ENCODE peak calls at places on chromosomes 13 and 19, in seven cellular contexts. S, B, K, J, Z, T and H are unnamed samples.

GRCh38 chr13:87057807-87058520 is 613.2 kb upstream of the SLITRK5 start:
- DNase-seq in S (no peak), B (peak), K (no peak), J (no peak), Z (no peak), T (no peak), H (no peak)

GRCh38 chr19:30629086-30629485 is 256.9 kb downstream of the ZNF536 start:
- DNase-seq in S (no peak), B (no peak), K (no peak), J (no peak), Z (no peak), T (no peak), H (no peak)

GRCh38 chr13:77952737-77953136 is 34.1 kb upstream of the EDNRB start:
- DNase-seq in S (peak), B (no peak), K (no peak), J (no peak), Z (no peak), T (no peak), H (no peak)

GRCh38 chr19:12938536-12939291 is at the start of gene CALR:
- DNase-seq in S (no peak), B (peak), K (no peak), J (peak), Z (no peak), T (no peak), H (no peak)

GRCh38 chr13:29436291-29436690 is 159.2 kb downstream of the SLC7A1 start:
- DNase-seq in S (no peak), B (peak), K (peak), J (no peak), Z (no peak), T (no peak), H (no peak)

GRCh38 chr13:91817250-91817649 is 418.8 kb downstream of the GPC5 start:
- DNase-seq in S (no peak), B (peak), K (peak), J (peak), Z (no peak), T (no peak), H (peak)

GRCh38 chr19:45276284-45276687 is 25.2 kb downstream of the MARK4 start:
- DNase-seq in S (no peak), B (peak), K (no peak), J (no peak), Z (no peak), T (no peak), H (peak)

GRCh38 chr13:44393391-44393790 is 19.8 kb downstream of the SERP2 start:
- DNase-seq in S (no peak), B (no peak), K (peak), J (no peak), Z (no peak), T (no peak), H (no peak)

GRCh38 chr13:75785130-75785529 is 149.0 kb downstream of the LMO7 start:
- DNase-seq in S (no peak), B (peak), K (peak), J (no peak), Z (no peak), T (no peak), H (no peak)

GRCh38 chr19:335486-336066 is 9.0 kb downstream of the MIER2 start:
- DNase-seq in S (no peak), B (no peak), K (no peak), J (no peak), Z (no peak), T (no peak), H (no peak)

GRCh38 chr19:2579678-2580280 is 103.9 kb downstream of the GADD45B start:
- DNase-seq in S (no peak), B (no peak), K (no peak), J (no peak), Z (no peak), T (no peak), H (no peak)

GRCh38 chr13:41622545-41623429 is 165.4 kb downstream of the RGCC start:
- DNase-seq in S (no peak), B (peak), K (no peak), J (no peak), Z (no peak), T (no peak), H (no peak)

GRCh38 chr19:11269408-11269807 is 7.1 kb upstream of the DOCK6 start:
- DNase-seq in S (no peak), B (peak), K (peak), J (no peak), Z (no peak), T (no peak), H (no peak)

GRCh38 chr19:2309734-2310362 is 1.9 kb upstream of the LINGO3 start:
- DNase-seq in S (no peak), B (peak), K (peak), J (peak), Z (no peak), T (no peak), H (peak)

GRCh38 chr19:38800577-38801347 is 11.8 kb downstream of the LGALS7B start:
- DNase-seq in S (no peak), B (no peak), K (no peak), J (no peak), Z (no peak), T (no peak), H (no peak)

GRCh38 chr13:34967851-34968562 is 25.9 kb downstream of the NBEA start:
- DNase-seq in S (no peak), B (no peak), K (peak), J (no peak), Z (no peak), T (peak), H (no peak)

GRCh38 chr13:112441779-112442310 is 65.7 kb downstream of the SPACA7 start:
- DNase-seq in S (no peak), B (no peak), K (no peak), J (no peak), Z (no peak), T (no peak), H (no peak)

GRCh38 chr13:37945651-37946575 is 76.3 kb upstream of the TRPC4 start:
- DNase-seq in S (no peak), B (no peak), K (no peak), J (no peak), Z (no peak), T (no peak), H (no peak)

GRCh38 chr13:32391101-32391620 is 36.8 kb downstream of the N4BP2L1 start:
- DNase-seq in S (no peak), B (no peak), K (no peak), J (peak), Z (no peak), T (no peak), H (no peak)

GRCh38 chr19:29764322-29764721 is 47.5 kb upstream of the CCNE1 start:
- DNase-seq in S (no peak), B (no peak), K (no peak), J (no peak), Z (no peak), T (no peak), H (no peak)

GRCh38 chr13:76812971-76813691 is 73.1 kb downstream of the KCTD12 start:
- DNase-seq in S (no peak), B (peak), K (peak), J (no peak), Z (no peak), T (no peak), H (no peak)

GRCh38 chr19:53864308-53864836 is 3.3 kb upstream of the MYADM start:
- DNase-seq in S (no peak), B (no peak), K (no peak), J (peak), Z (no peak), T (no peak), H (no peak)

GRCh38 chr13:60282708-60283107 is 114.3 kb upstream of the TDRD3 start:
- DNase-seq in S (no peak), B (no peak), K (no peak), J (no peak), Z (no peak), T (peak), H (no peak)

GRCh38 chr13:24208314-24208713 is 47.8 kb downstream of the SPATA13 start:
- DNase-seq in S (no peak), B (peak), K (peak), J (peak), Z (no peak), T (no peak), H (no peak)

GRCh38 chr19:5832049-5832448 is 7.5 kb downstream of the FUT6 start:
- DNase-seq in S (no peak), B (no peak), K (no peak), J (no peak), Z (no peak), T (no peak), H (no peak)

GRCh38 chr13:76293751-76294150 is 592.5 kb downstream of the KCTD12 start:
- DNase-seq in S (no peak), B (peak), K (peak), J (peak), Z (no peak), T (no peak), H (no peak)

GRCh38 chr13:23778007-23778687 is 111.1 kb downstream of the MIPEP start:
- DNase-seq in S (no peak), B (peak), K (no peak), J (no peak), Z (no peak), T (no peak), H (no peak)

GRCh38 chr13:112079696-112080095 is 12.7 kb downstream of the SOX1 start:
- DNase-seq in S (no peak), B (no peak), K (peak), J (no peak), Z (no peak), T (no peak), H (no peak)

GRCh38 chr13:109256866-109257760 is 529.3 kb downstream of the IRS2 start:
- DNase-seq in S (no peak), B (peak), K (peak), J (peak), Z (no peak), T (no peak), H (no peak)

GRCh38 chr19:42042455-42043170 is 27.4 kb downstream of the GRIK5 start:
- DNase-seq in S (no peak), B (no peak), K (no peak), J (no peak), Z (no peak), T (no peak), H (peak)

GRCh38 chr13:99842379-99842778 is 129.2 kb downstream of the ZIC5 start:
- DNase-seq in S (no peak), B (no peak), K (no peak), J (no peak), Z (no peak), T (no peak), H (no peak)

GRCh38 chr19:46924874-46925547 is 64.2 kb downstream of the ARHGAP35 start:
- DNase-seq in S (no peak), B (no peak), K (peak), J (peak), Z (no peak), T (no peak), H (no peak)

GRCh38 chr13:48976677-48977625 is 1.2 kb downstream of the FNDC3A start:
- DNase-seq in S (no peak), B (peak), K (peak), J (peak), Z (no peak), T (peak), H (peak)